ENCODE peak calls at places on chromosomes 6 and 20, in seven cellular contexts. H is A549; O is vagina; J is fibroblast of pulmonary artery; U is IMR-90; L is ovary; C is CD4-positive, alpha-beta memory T cell. S is an unnamed sample.

GRCh38 chr6:106089981-106090380 is 3.8 kb downstream of the PRDM1 start:
- DNase-seq in H (no peak), O (no peak), J (peak), U (peak), L (no peak), C (no peak), S (peak)

GRCh38 chr20:15882553-15882952 is 690.7 kb downstream of the KIF16B start:
- DNase-seq in H (no peak), O (no peak), J (no peak), U (no peak), L (no peak), C (no peak), S (no peak)

GRCh38 chr6:49540614-49541013 is 9.9 kb upstream of the C6orf141 start:
- DNase-seq in H (no peak), O (no peak), J (no peak), U (no peak), L (no peak), C (no peak), S (no peak)

GRCh38 chr6:54805077-54805476 is 41.5 kb upstream of the FAM83B start:
- DNase-seq in H (no peak), O (no peak), J (peak), U (peak), L (no peak), C (no peak), S (peak)

GRCh38 chr20:32203556-32204484 is 3.7 kb downstream of the PLAGL2 start:
- DNase-seq in H (no peak), O (no peak), J (peak), U (no peak), L (no peak), C (no peak), S (no peak)

GRCh38 chr6:12010635-12011275 is 1.4 kb upstream of the HIVEP1 start:
- DNase-seq in H (peak), O (no peak), J (peak), U (no peak), L (peak), C (no peak), S (no peak)

GRCh38 chr6:17086469-17086868 is 15.4 kb upstream of the STMND1 start:
- DNase-seq in H (peak), O (no peak), J (peak), U (peak), L (no peak), C (peak), S (peak)

GRCh38 chr20:64140421-64140820 is 23.8 kb upstream of the MYT1 start:
- DNase-seq in H (no peak), O (no peak), J (no peak), U (no peak), L (no peak), C (no peak), S (no peak)

GRCh38 chr6:134063966-134064445 is 11.6 kb upstream of the SLC2A12 start:
- DNase-seq in H (peak), O (no peak), J (peak), U (peak), L (peak), C (peak), S (peak)

GRCh38 chr6:42742116-42742894 is 3.6 kb downstream of the TBCC start:
- DNase-seq in H (no peak), O (no peak), J (peak), U (peak), L (no peak), C (no peak), S (peak)

GRCh38 chr6:12033770-12034169 is 21.7 kb downstream of the HIVEP1 start:
- DNase-seq in H (no peak), O (no peak), J (peak), U (peak), L (no peak), C (no peak), S (peak)

GRCh38 chr6:107638493-107638892 is 148.6 kb downstream of the SOBP start:
- DNase-seq in H (no peak), O (no peak), J (no peak), U (no peak), L (no peak), C (no peak), S (no peak)

GRCh38 chr6:145373826-145374225 is 361.5 kb downstream of the EPM2A start:
- DNase-seq in H (no peak), O (no peak), J (no peak), U (no peak), L (no peak), C (no peak), S (no peak)

GRCh38 chr20:9517297-9518134 is 3.1 kb downstream of the LAMP5 start:
- DNase-seq in H (no peak), O (no peak), J (no peak), U (no peak), L (no peak), C (no peak), S (no peak)

GRCh38 chr20:54291339-54292060 is 83.6 kb downstream of the PFDN4 start:
- DNase-seq in H (no peak), O (no peak), J (no peak), U (no peak), L (no peak), C (no peak), S (no peak)

GRCh38 chr20:35699914-35700624 is 864 bp downstream of the ROMO1 start:
- DNase-seq in H (no peak), O (no peak), J (no peak), U (peak), L (no peak), C (no peak), S (no peak)
- H3K4me3 ChIP-seq in H (peak), O (peak), J (peak), U (peak), L (peak), C (peak), S (peak)

GRCh38 chr20:1946762-1947534 is 46.9 kb downstream of the PDYN start:
- DNase-seq in H (no peak), O (no peak), J (peak), U (peak), L (peak), C (no peak), S (peak)
- H3K4me3 ChIP-seq in H (no peak), O (peak), J (no peak), U (no peak), L (peak), C (no peak), S (no peak)

GRCh38 chr6:132400641-132401119 is 595 bp downstream of the MOXD1 start:
- DNase-seq in H (no peak), O (no peak), J (no peak), U (no peak), L (no peak), C (no peak), S (no peak)

GRCh38 chr6:132401120-132401940 is at the start of gene MOXD1:
- DNase-seq in H (peak), O (no peak), J (peak), U (peak), L (no peak), C (no peak), S (peak)

GRCh38 chr6:132401941-132402275 is 633 bp upstream of the MOXD1 start:
- DNase-seq in H (no peak), O (no peak), J (no peak), U (no peak), L (no peak), C (no peak), S (no peak)

GRCh38 chr6:132395015-132395597 is 6.2 kb downstream of the MOXD1 start:
- DNase-seq in H (no peak), O (no peak), J (no peak), U (no peak), L (no peak), C (no peak), S (no peak)

DNA sequence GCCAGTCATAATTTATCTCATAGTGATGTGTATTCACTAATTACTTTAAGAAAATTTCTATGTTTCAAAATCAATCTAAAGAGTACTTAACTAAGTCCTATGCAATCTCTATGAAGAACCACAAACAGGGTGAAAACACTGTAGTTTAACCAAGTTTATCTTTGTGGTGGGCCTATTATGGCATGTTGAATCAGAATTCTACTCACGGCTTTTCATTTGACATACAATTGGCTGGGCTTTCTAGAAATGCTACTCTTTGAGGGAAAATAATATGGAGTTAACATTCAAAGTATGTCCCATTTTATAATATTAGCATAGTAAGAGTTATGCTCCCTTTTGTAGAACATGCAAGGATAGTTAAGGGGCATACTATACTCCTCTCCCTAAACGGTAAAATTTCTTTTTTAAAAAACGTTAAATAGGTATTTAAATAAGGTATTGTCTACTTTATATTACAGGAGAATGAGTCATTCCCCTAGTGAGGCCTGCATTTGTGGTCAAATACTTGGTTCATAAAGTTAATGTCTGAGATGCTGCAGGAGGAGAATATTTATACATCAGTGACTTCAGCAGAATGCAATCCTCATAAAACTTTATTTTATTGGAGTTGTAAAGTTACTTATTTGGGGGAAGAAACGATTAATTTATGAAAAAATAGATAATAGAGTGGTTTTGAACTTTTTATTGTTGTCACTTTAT is 1.8 kb downstream of the MOXD1 start:
- DNase-seq in H (no peak), O (no peak), J (peak), U (peak), L (no peak), C (no peak), S (peak)
- H3K4me3 ChIP-seq in H (no peak), O (no peak), J (no peak), U (no peak), L (peak), C (no peak), S (peak)

GRCh38 chr6:156779206-156780116 is 2.3 kb downstream of the ARID1B start:
- DNase-seq in H (no peak), O (no peak), J (no peak), U (no peak), L (peak), C (peak), S (peak)

GRCh38 chr6:156782691-156783320 is 5.6 kb downstream of the ARID1B start:
- DNase-seq in H (no peak), O (no peak), J (no peak), U (no peak), L (no peak), C (no peak), S (no peak)

GRCh38 chr6:156780117-156780641 is 3.0 kb downstream of the ARID1B start:
- DNase-seq in H (peak), O (no peak), J (peak), U (peak), L (no peak), C (peak), S (peak)

GRCh38 chr6:156781882-156782631 is 4.9 kb downstream of the ARID1B start:
- DNase-seq in H (no peak), O (no peak), J (no peak), U (no peak), L (no peak), C (peak), S (peak)

GRCh38 chr6:156780962-156781705 is 4.0 kb downstream of the ARID1B start:
- DNase-seq in H (no peak), O (no peak), J (no peak), U (no peak), L (no peak), C (no peak), S (peak)
- H3K4me3 ChIP-seq in H (peak), O (peak), J (peak), U (peak), L (peak), C (peak), S (peak)

GRCh38 chr20:62364911-62365736 is 2.0 kb downstream of the LAMA5 start:
- DNase-seq in H (no peak), O (no peak), J (no peak), U (no peak), L (no peak), C (no peak), S (peak)
- H3K4me3 ChIP-seq in H (peak), O (peak), J (peak), U (no peak), L (no peak), C (no peak), S (peak)

GRCh38 chr20:19956976-19957375 is 60.2 kb upstream of the NAA20 start:
- DNase-seq in H (no peak), O (no peak), J (no peak), U (no peak), L (no peak), C (no peak), S (no peak)

GRCh38 chr20:19960745-19961144 is 56.4 kb upstream of the NAA20 start:
- DNase-seq in H (no peak), O (no peak), J (no peak), U (no peak), L (no peak), C (no peak), S (no peak)

GRCh38 chr20:19961298-19961697 is 55.9 kb upstream of the NAA20 start:
- DNase-seq in H (no peak), O (no peak), J (no peak), U (no peak), L (no peak), C (no peak), S (no peak)

GRCh38 chr20:19958243-19958642 is 58.9 kb upstream of the NAA20 start:
- DNase-seq in H (no peak), O (no peak), J (no peak), U (no peak), L (no peak), C (no peak), S (no peak)

DNA sequence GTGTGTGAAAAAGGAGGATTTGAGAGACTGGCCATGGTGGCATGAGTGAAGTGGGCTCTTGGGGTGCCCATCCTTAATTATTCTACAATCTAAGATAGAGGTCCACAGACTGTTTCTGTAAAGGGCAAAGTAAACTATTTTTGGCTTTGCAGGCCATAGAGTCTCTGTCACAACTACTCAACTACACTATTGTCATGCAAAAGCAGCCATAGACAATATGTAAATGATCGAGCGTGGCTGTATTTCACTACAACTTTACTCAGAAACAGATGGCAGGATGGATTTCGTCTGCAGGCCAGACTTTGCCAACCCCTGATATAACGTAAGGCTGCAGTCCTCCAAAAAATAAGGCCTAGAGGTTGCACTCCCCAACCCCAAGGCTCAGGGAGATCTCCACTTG is 58.2 kb upstream of the NAA20 start:
- DNase-seq in H (no peak), O (no peak), J (no peak), U (no peak), L (no peak), C (no peak), S (no peak)
- H3K4me3 ChIP-seq in H (no peak), O (no peak), J (no peak), U (no peak), L (no peak), C (no peak), S (no peak)

GRCh38 chr6:99348220-99348822 is 1.2 kb downstream of the FAXC start:
- DNase-seq in H (no peak), O (no peak), J (no peak), U (no peak), L (no peak), C (no peak), S (no peak)
- H3K4me3 ChIP-seq in H (no peak), O (peak), J (no peak), U (no peak), L (peak), C (no peak), S (no peak)

DNA sequence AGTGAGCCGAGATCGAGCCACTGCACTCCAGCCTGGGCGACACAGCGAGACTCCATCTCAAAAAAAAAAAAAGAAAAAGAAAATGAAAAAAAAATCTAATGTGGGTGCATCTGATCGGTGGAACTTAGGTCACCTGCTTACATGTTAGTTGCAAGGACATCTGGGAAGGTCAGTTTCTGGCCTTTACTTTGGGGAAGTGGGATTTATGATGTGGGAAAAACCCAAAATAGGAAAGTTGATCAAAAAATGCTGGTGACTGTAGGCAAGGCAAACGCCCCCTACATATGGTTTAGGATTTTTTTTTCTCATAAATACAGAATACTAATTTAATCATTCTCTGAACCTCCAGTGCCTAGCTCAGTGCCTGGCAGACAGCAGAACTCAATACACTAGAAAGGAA is 69.2 kb upstream of the PIM1 start:
- DNase-seq in H (no peak), O (no peak), J (no peak), U (no peak), L (no peak), C (no peak), S (no peak)
- H3K4me3 ChIP-seq in H (no peak), O (no peak), J (no peak), U (no peak), L (no peak), C (no peak), S (no peak)

S was measured in cardiac fibroblast.